ENCODE peak calls at places on chromosomes 12 and 14, in eight cellular contexts. R, M, V, W, E, T, G and P are unnamed samples.

GRCh38 chr14:83463500-83464098 is 1929.9 kb upstream of the SEL1L start:
- DNase-seq in T (peak), E (no peak), M (peak), R (peak), G (no peak), W (peak), V (peak), P (peak)

GRCh38 chr12:123131879-123132402 is 18.9 kb downstream of the PITPNM2 start:
- DNase-seq in W (no peak), R (no peak), G (peak), V (no peak), E (no peak), T (no peak), M (peak), P (no peak)

GRCh38 chr12:87953257-87953860 is 75.8 kb downstream of the C12orf50 start:
- DNase-seq in G (no peak), E (no peak), R (no peak), W (peak), T (no peak), M (no peak), V (peak), P (peak)

GRCh38 chr14:85534914-85535313 is 5.0 kb downstream of the FLRT2 start:
- DNase-seq in M (no peak), E (no peak), W (no peak), G (no peak), V (no peak), T (no peak), R (no peak), P (no peak)

GRCh38 chr12:131827961-131828534 is at the start of gene MMP17:
- DNase-seq in M (no peak), W (peak), E (no peak), R (no peak), G (peak), T (peak), V (no peak), P (peak)

GRCh38 chr14:58574623-58575022 is 63.1 kb upstream of the DACT1 start:
- DNase-seq in R (no peak), V (no peak), M (no peak), T (no peak), G (no peak), W (no peak), E (no peak), P (no peak)

GRCh38 chr12:126784328-126784921 is 1482.5 kb upstream of the TMEM132C start:
- DNase-seq in M (peak), T (peak), W (peak), V (peak), R (peak), G (peak), E (no peak), P (no peak)

GRCh38 chr12:65593206-65593833 is 231.0 kb upstream of the HMGA2 start:
- DNase-seq in V (no peak), M (no peak), R (no peak), G (no peak), E (no peak), T (no peak), W (no peak), P (no peak)

GRCh38 chr12:116142936-116143882 is 134.3 kb downstream of the MED13L start:
- DNase-seq in V (no peak), M (no peak), R (no peak), E (no peak), W (no peak), G (no peak), T (no peak), P (no peak)

GRCh38 chr12:20931894-20932293 is 121.4 kb downstream of the SLCO1B3 start:
- DNase-seq in R (no peak), E (no peak), W (no peak), M (no peak), T (no peak), V (no peak), G (no peak), P (no peak)

GRCh38 chr14:102928412-102929348 is 6.2 kb downstream of the AMN start:
- DNase-seq in R (no peak), T (no peak), W (no peak), M (peak), G (peak), V (no peak), E (peak), P (peak)

GRCh38 chr12:47609806-47610205 is 96.0 kb downstream of the RPAP3 start:
- DNase-seq in V (no peak), M (no peak), E (no peak), R (no peak), W (no peak), T (no peak), G (no peak), P (no peak)

GRCh38 chr12:105352049-105352448 is 21.6 kb downstream of the C12orf75 start:
- DNase-seq in T (no peak), V (no peak), W (no peak), R (no peak), G (no peak), M (no peak), E (no peak), P (no peak)

GRCh38 chr14:79515158-79515557 is 696.1 kb downstream of the DIO2 start:
- DNase-seq in T (no peak), R (no peak), M (no peak), V (no peak), E (no peak), G (no peak), W (no peak), P (no peak)

GRCh38 chr12:100346660-100347059 is 10.2 kb upstream of the SLC17A8 start:
- DNase-seq in E (no peak), R (no peak), V (peak), M (no peak), W (no peak), G (no peak), T (no peak), P (no peak)

GRCh38 chr14:68794130-68794855 is 1.4 kb upstream of the ZFP36L1 start:
- DNase-seq in W (peak), R (no peak), E (peak), G (peak), V (peak), T (peak), M (peak), P (peak)

GRCh38 chr12:90010089-90010488 is 301.5 kb upstream of the ATP2B1 start:
- DNase-seq in G (no peak), E (no peak), T (no peak), M (no peak), W (no peak), V (no peak), R (no peak), P (no peak)

GRCh38 chr12:128823216-128823915 is 392 bp downstream of the SLC15A4 start:
- DNase-seq in M (no peak), T (peak), W (no peak), V (peak), G (peak), E (peak), R (no peak), P (no peak)

GRCh38 chr12:47752552-47752951 is 6.1 kb downstream of the RAPGEF3 start:
- DNase-seq in R (no peak), G (no peak), T (no peak), W (no peak), M (no peak), E (no peak), V (no peak), P (no peak)

DNA sequence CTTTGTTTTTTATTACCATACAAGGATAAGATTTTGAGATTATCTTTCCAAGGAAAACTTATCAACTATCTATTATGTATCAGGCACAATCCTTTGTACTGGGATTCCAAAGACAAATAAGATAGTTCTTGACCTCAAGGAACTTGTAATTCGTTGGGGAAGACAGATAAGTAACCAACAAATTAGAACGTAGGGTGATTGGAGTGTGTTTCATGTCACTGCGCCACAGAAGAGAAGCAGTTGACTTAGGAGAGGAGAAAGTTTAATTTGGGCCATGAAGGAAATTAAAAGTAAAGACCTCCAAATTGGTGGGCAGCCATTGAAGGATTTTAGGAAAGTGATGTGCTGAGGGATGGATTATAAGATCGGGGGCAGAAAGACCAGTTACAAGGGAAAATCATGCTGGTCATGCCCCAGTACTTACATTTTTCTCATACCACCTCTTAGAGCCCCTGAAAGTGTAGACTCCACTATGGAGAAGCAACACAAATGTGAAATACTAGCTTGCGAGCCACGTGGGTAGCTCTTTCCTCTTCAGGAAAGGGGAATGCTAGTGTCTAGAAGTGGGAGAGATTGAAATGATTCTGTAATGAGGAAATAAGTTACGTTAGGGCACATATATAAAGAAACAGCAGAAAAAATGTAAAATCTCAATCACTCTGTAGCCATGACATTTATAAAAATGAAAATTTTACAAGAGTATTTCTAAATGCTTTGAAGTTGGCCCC is 148.7 kb downstream of the ETV6 start:
- DNase-seq in M (no peak), R (no peak), V (no peak), E (no peak), T (no peak), G (no peak), W (no peak), P (no peak)
- H3K4me3 ChIP-seq in M (no peak), R (no peak), V (no peak), E (no peak), T (no peak), G (no peak), W (no peak), P (no peak)

DNA sequence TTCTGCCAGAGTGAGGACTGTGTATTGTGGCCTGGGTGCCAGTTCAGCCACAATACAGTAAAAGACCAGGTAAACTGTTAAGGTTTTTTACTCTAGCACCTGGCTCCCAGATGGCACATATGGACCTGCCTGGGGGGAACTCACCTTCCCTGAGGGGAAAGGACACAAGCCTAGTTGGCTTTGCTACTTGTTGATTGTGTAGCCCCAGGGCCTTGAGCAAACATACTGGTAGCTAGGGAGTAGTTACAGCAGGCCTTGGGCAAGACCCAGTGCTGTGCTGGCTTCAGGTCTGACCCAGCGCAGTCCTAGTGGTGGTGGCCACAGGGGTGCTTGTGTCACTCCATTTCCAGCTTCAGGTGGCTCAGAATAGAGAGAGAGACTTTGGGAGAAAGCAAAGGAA is 216.4 kb downstream of the KLHL28 start:
- DNase-seq in R (no peak), M (no peak), T (no peak), G (no peak), W (no peak), V (no peak), E (no peak), P (no peak)
- TF ChIP-seq EP300 in R (no peak), M (no peak), T (no peak), G (no peak), W (no peak), V (no peak), E (no peak), P (no peak)

DNA sequence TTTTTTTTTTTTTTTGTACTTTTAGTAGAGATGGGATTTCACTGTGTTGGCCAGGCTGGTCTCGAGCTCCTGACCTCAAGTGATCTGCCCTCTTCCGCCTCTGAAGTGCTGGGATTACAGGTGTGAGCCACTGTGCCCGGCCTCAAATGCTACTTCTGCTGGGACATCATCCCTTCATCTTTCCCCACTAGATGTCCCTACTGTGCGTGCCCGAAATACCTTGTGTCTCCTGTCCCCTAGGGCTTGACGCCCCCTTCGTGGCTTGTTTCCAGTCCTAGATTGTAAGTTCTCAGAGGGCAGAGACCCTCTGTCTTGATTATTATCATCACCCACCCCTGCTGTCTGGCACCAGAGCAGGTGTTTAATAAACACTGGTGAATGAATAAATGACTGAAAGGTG is 14.9 kb downstream of the CCDC63 start:
- DNase-seq in T (no peak), R (no peak), V (no peak), G (no peak), W (no peak), M (no peak), E (no peak), P (no peak)
- TF ChIP-seq CTCF in T (peak), R (peak), V (peak), G (no peak), W (no peak), M (no peak), E (no peak), P (no peak)

GRCh38 chr12:19130224-19131019 is 889 bp downstream of the PLEKHA5 start:
- DNase-seq in W (peak), M (peak), R (no peak), E (peak), G (peak), T (peak), V (no peak), P (peak)
- H3K4me3 ChIP-seq in W (peak), M (peak), R (peak), E (peak), G (peak), T (peak), V (peak), P (peak)

GRCh38 chr12:92991134-92991533 is 62.0 kb upstream of the EEA1 start:
- DNase-seq in M (no peak), G (no peak), W (no peak), E (no peak), R (no peak), T (no peak), V (no peak), P (no peak)

GRCh38 chr12:92989715-92990484 is 60.8 kb upstream of the EEA1 start:
- DNase-seq in W (no peak), V (peak), M (no peak), R (no peak), E (no peak), T (no peak), G (no peak), P (no peak)

GRCh38 chr12:92992041-92992440 is 62.9 kb upstream of the EEA1 start:
- DNase-seq in W (no peak), T (no peak), M (no peak), R (no peak), V (no peak), E (no peak), G (no peak), P (no peak)

GRCh38 chr12:92995258-92995905 is 66.3 kb upstream of the EEA1 start:
- DNase-seq in T (no peak), E (no peak), M (no peak), R (no peak), W (no peak), V (no peak), G (no peak), P (no peak)

GRCh38 chr12:92993259-92993658 is 64.2 kb upstream of the EEA1 start:
- DNase-seq in M (no peak), V (no peak), G (no peak), R (no peak), E (no peak), T (no peak), W (no peak), P (no peak)
- TF ChIP-seq EP300 in M (no peak), V (no peak), G (no peak), R (no peak), E (no peak), T (no peak), W (no peak), P (no peak)

GRCh38 chr14:53401646-53402045 is 248.5 kb upstream of the DDHD1 start:
- DNase-seq in W (no peak), M (no peak), V (no peak), E (no peak), G (no peak), T (no peak), R (no peak), P (no peak)

GRCh38 chr14:53399057-53399456 is 245.9 kb upstream of the DDHD1 start:
- DNase-seq in R (peak), E (no peak), G (no peak), T (peak), V (no peak), M (no peak), W (no peak), P (no peak)
- TF ChIP-seq CTCF in R (peak), E (no peak), G (no peak), T (no peak), V (no peak), M (no peak), W (no peak), P (no peak)

GRCh38 chr12:53224268-53224896 is 7.6 kb downstream of the RARG start:
- DNase-seq in V (peak), G (no peak), E (peak), W (peak), M (no peak), T (peak), R (no peak), P (no peak)

GRCh38 chr12:53223391-53224267 is 8.4 kb downstream of the RARG start:
- DNase-seq in R (no peak), E (no peak), G (no peak), V (no peak), M (no peak), W (peak), T (peak), P (no peak)

GRCh38 chr12:53221203-53222076 is 10.6 kb downstream of the RARG start:
- DNase-seq in V (peak), W (peak), G (peak), R (no peak), E (peak), M (peak), T (peak), P (no peak)

GRCh38 chr12:53222170-53223005 is 9.6 kb downstream of the RARG start:
- DNase-seq in T (no peak), W (peak), G (no peak), V (no peak), M (no peak), E (no peak), R (no peak), P (no peak)

DNA sequence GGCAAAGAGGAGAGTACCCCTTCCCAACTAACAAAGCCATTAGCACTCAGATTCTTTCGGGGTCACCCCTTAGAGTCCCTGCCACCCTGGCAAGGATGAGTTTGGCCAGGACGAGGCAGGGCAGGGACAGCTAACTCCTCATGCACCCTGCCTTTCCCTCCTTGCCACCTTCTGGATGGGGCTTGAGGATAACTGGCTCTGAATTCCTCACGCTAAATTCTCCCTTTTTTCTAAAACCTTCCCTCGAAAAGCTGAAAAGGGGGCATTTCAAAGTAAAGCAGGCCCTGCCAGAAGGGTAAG is 9.1 kb downstream of the RARG start:
- DNase-seq in T (no peak), G (no peak), E (no peak), W (no peak), V (no peak), R (no peak), M (no peak), P (no peak)
- H3K4me3 ChIP-seq in T (no peak), G (no peak), E (peak), W (peak), V (peak), R (peak), M (no peak), P (no peak)